ENCODE peak calls at places on chromosomes 13 and 19, in nine cellular contexts. U is HCT116; K is BJ; M is CD8-positive, alpha-beta memory T cell; F is cardiac fibroblast; H is A673; D is stomach; C is neuronal stem cell; N is A549. I is an unnamed sample.

GRCh38 chr19:53333466-53334449 is at the start of gene ZNF845:
- DNase-seq in M (peak), K (peak), H (peak), N (peak), D (peak), C (peak), U (peak), F (peak), I (peak)

GRCh38 chr19:18501832-18502231 is 20.0 kb downstream of the ELL start:
- DNase-seq in F (no peak), U (no peak), K (no peak), H (no peak), C (no peak), M (no peak), N (no peak), D (peak), I (no peak)

GRCh38 chr13:102703721-102704035 is 8.8 kb upstream of the METTL21C start:
- DNase-seq in K (no peak), D (no peak), F (no peak), N (no peak), H (no peak), C (no peak), U (no peak), M (no peak), I (no peak)

GRCh38 chr19:21698215-21698614 is 69.2 kb downstream of the ZNF100 start:
- DNase-seq in C (peak), K (no peak), M (no peak), U (no peak), H (peak), D (no peak), N (no peak), F (peak), I (no peak)

GRCh38 chr19:50580970-50581636 is 12.9 kb upstream of the LRRC4B start:
- DNase-seq in N (no peak), C (no peak), M (no peak), H (no peak), U (no peak), K (no peak), D (no peak), F (no peak), I (no peak)

GRCh38 chr19:3338541-3339181 is 27.7 kb upstream of the NFIC start:
- DNase-seq in K (no peak), D (peak), N (no peak), H (no peak), M (peak), C (no peak), F (no peak), U (no peak), I (no peak)

GRCh38 chr19:53961523-53962345 is 1.0 kb upstream of the CACNG8 start:
- DNase-seq in C (no peak), M (no peak), K (no peak), D (no peak), N (no peak), F (peak), U (no peak), H (peak), I (no peak)

GRCh38 chr19:4534836-4535658 is at the start of gene PLIN5:
- DNase-seq in D (peak), N (peak), M (peak), C (peak), H (peak), U (peak), F (peak), K (no peak), I (no peak)

GRCh38 chr13:76387561-76387960 is 498.6 kb downstream of the KCTD12 start:
- DNase-seq in K (no peak), F (peak), N (no peak), U (no peak), M (no peak), D (no peak), C (no peak), H (no peak), I (no peak)

GRCh38 chr13:110820311-110820710 is 94.6 kb downstream of the ANKRD10 start:
- DNase-seq in K (no peak), F (no peak), N (no peak), M (no peak), D (no peak), H (no peak), U (no peak), C (no peak), I (no peak)

GRCh38 chr13:110254151-110254679 is 52.7 kb downstream of the COL4A1 start:
- DNase-seq in K (no peak), D (no peak), F (peak), N (no peak), C (no peak), H (no peak), M (no peak), U (no peak), I (no peak)

GRCh38 chr19:40785526-40785925 is 7.5 kb downstream of the RAB4B start:
- DNase-seq in D (no peak), F (no peak), C (no peak), H (no peak), K (no peak), N (no peak), U (no peak), M (no peak), I (no peak)

GRCh38 chr13:113641426-113641825 is 16.6 kb downstream of the ATP4B start:
- DNase-seq in K (no peak), M (no peak), C (no peak), H (no peak), D (peak), F (no peak), U (no peak), N (no peak), I (no peak)

GRCh38 chr19:6133231-6133630 is 2.2 kb upstream of the ACSBG2 start:
- DNase-seq in K (no peak), H (no peak), F (no peak), U (no peak), M (no peak), C (no peak), D (no peak), N (no peak), I (no peak)

GRCh38 chr13:110328509-110328908 is 21.4 kb downstream of the COL4A2 start:
- DNase-seq in F (peak), D (no peak), M (no peak), C (no peak), K (no peak), H (no peak), U (no peak), N (no peak), I (no peak)

GRCh38 chr19:4755459-4755858 is 31.8 kb upstream of the DPP9 start:
- DNase-seq in C (no peak), N (no peak), M (no peak), K (no peak), U (no peak), D (no peak), H (no peak), F (no peak), I (no peak)

GRCh38 chr19:42076375-42076944 is 494 bp downstream of the ZNF574 start:
- DNase-seq in D (no peak), K (no peak), N (peak), F (no peak), U (no peak), M (no peak), C (no peak), H (peak), I (no peak)

GRCh38 chr13:24746618-24747247 is 17.2 kb upstream of the RNF17 start:
- DNase-seq in K (no peak), D (no peak), U (no peak), F (peak), C (peak), H (peak), N (peak), M (no peak), I (no peak)

GRCh38 chr13:111211789-111212516 is 96.8 kb downstream of the ARHGEF7 start:
- DNase-seq in U (no peak), N (no peak), M (no peak), F (peak), D (no peak), K (no peak), C (no peak), H (peak), I (no peak)

GRCh38 chr19:10516671-10517286 is 468 bp downstream of the S1PR5 start:
- DNase-seq in F (peak), H (no peak), K (no peak), M (no peak), U (no peak), D (no peak), C (no peak), N (no peak), I (no peak)

GRCh38 chr13:73158851-73159250 is 100.0 kb downstream of the KLF5 start:
- DNase-seq in C (no peak), N (no peak), H (peak), F (peak), K (no peak), M (no peak), U (no peak), D (no peak), I (no peak)

GRCh38 chr19:2087621-2088100 is 8.5 kb downstream of the MOB3A start:
- DNase-seq in N (no peak), U (no peak), F (no peak), C (no peak), H (no peak), M (no peak), K (no peak), D (no peak), I (no peak)
- H3K4me3 ChIP-seq in N (no peak), U (no peak), F (no peak), C (no peak), H (no peak), M (peak), K (no peak), D (no peak), I (no peak)

GRCh38 chr19:1091544-1092175 is 3.5 kb downstream of the POLR2E start:
- DNase-seq in K (no peak), D (no peak), M (no peak), N (no peak), U (no peak), H (no peak), F (no peak), C (no peak), I (no peak)

GRCh38 chr19:1094978-1095701 is at the start of gene POLR2E:
- DNase-seq in K (peak), U (peak), C (peak), D (peak), H (peak), M (peak), F (peak), N (peak), I (peak)

GRCh38 chr19:1093811-1094553 is 1.2 kb downstream of the POLR2E start:
- DNase-seq in M (no peak), C (no peak), U (no peak), N (no peak), F (no peak), D (no peak), K (no peak), H (no peak), I (no peak)

GRCh38 chr19:1094655-1094977 is 559 bp downstream of the POLR2E start:
- DNase-seq in D (no peak), N (no peak), M (no peak), K (no peak), C (no peak), U (no peak), H (no peak), F (no peak), I (no peak)

DNA sequence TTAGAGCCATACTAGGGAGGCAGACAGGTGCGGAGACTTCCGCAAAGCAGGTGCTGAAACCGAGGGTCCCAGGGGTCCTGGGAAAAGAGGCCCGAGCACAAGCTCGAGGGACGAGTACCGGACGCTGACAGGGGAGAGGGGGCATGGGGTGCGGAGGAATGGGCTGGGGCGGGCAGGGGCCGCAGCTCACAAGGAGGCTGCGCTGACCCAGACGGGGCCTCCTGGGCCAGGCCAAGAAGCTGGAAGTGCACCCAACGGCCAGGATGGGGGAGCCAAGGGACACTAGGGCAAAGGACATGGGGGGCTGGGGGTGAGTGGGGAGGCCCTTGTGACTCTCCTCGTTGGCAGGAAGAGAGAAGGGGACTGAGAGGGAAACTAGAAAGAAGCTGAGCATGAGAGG is 1.8 kb downstream of the POLR2E start:
- DNase-seq in K (no peak), F (no peak), N (no peak), M (no peak), U (no peak), D (no peak), H (no peak), C (no peak), I (no peak)
- H3K4me3 ChIP-seq in K (no peak), F (no peak), N (no peak), M (no peak), U (no peak), D (peak), H (peak), C (peak), I (peak)

DNA sequence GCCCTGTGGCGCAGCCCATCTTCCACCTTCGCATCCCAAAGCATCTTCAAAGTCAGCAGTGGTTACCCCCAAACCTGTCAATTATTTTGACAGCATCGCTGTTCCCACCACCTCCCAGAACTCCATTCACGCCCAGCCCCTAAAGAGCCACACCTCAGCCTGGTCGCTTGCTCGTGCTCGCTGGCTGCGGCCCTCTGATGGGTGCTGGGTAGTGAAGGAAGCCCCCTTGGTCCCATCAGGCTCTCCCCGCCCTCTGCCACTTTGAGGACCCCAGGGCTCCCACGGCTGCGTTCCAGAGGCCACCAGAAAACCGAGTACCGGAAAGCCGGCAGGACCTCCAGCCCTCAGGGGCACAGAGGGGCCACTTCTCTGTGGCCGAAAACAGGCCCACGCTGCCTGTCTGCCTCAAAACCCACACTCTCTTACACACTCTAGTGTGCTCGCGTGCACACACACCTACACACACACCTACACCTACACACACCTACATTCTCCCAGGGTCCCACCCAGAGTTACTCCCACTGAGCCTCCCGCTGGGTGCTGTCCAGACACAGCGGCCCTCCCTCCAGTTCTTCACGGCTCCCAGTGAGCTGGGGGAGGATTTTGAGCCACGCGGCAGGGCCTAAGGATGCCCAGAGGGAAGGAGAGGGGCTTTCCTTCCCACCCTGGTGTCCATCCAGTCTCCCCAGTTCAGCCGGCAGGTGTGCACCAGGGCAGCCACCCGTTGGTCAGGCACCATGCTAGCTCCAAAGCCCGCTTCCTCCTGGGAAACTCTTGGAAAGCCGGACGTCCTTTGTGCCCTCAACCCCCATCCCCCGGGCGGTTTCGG is 1.9 kb downstream of the VSTM2B start:
- DNase-seq in H (no peak), N (peak), F (no peak), U (no peak), C (no peak), K (no peak), M (no peak), D (no peak), I (no peak)
- H3K4me3 ChIP-seq in H (no peak), N (peak), F (no peak), U (no peak), C (no peak), K (no peak), M (no peak), D (peak), I (peak)

GRCh38 chr19:12788025-12788681 is 3.1 kb upstream of the JUNB start:
- DNase-seq in C (no peak), H (no peak), M (no peak), F (no peak), U (no peak), K (no peak), N (no peak), D (no peak), I (no peak)

GRCh38 chr19:12786149-12786870 is 5.0 kb upstream of the JUNB start:
- DNase-seq in F (no peak), K (no peak), M (no peak), U (no peak), N (no peak), H (no peak), D (peak), C (no peak), I (no peak)

GRCh38 chr19:12788682-12789097 is 2.6 kb upstream of the JUNB start:
- DNase-seq in M (peak), C (no peak), N (no peak), K (no peak), F (peak), D (peak), H (peak), U (no peak), I (no peak)

GRCh38 chr19:12786950-12787349 is 4.3 kb upstream of the JUNB start:
- DNase-seq in D (no peak), F (no peak), C (no peak), U (no peak), M (no peak), N (no peak), K (no peak), H (no peak), I (no peak)

DNA sequence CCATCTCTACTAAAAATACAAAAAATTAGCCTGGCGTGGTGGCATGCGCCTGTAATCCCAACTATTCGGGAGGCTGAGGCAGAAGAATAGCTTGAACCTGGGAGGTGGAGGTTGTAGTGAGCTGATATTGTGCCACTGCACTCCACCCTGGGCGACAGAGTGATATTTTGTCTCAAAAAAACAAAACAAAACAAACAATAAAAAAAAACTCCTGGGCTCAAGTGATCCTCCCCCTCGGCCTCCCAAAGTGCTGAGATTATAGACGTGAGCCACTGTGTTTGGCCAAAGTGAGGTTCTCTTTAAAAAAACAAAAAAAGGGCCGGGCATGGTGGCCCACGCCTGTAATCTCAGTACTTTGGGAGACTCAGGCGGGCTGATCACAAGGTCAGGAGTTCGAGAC is 3.8 kb upstream of the JUNB start:
- DNase-seq in N (no peak), U (no peak), H (no peak), K (no peak), M (no peak), C (no peak), D (no peak), F (no peak), I (no peak)
- H3K4me3 ChIP-seq in N (no peak), U (no peak), H (no peak), K (no peak), M (no peak), C (no peak), D (peak), F (no peak), I (no peak)

GRCh38 chr19:16898306-16899015 is 9.7 kb downstream of the F2RL3 start:
- DNase-seq in H (no peak), F (no peak), U (no peak), M (no peak), K (no peak), C (no peak), N (no peak), D (no peak), I (no peak)
- H3K4me3 ChIP-seq in H (peak), F (no peak), U (no peak), M (no peak), K (no peak), C (no peak), N (no peak), D (peak), I (no peak)